ENCODE peak calls at places on chromosomes 4 and X, in nine cellular contexts. One of them, this sample, is unnamed. For H3K36me3 and H3K27me3, the result is how much of the 10 kb centered on the place peaks cover.

GRCh38 chr4:180642732-180643131 is 1600.5 kb upstream of the TENM3 start:
- DNase-seq in CD8-positive, alpha-beta T cell: no peak
- DNase-seq in lung: no peak
- DNase-seq in effector memory CD4-positive, alpha-beta T cell: no peak
- DNase-seq in psoas muscle: no peak
- DNase-seq in CD4-positive, CD25-positive, alpha-beta regulatory T cell: no peak
- DNase-seq in IMR-90: no peak
- DNase-seq in ovary: no peak
- DNase-seq in CD8-positive, alpha-beta memory T cell: no peak
- DNase-seq in this sample: no peak

GRCh38 chr4:106816501-106816900 is 219.6 kb downstream of the DKK2 start:
- DNase-seq in CD8-positive, alpha-beta T cell: no peak
- DNase-seq in lung: no peak
- DNase-seq in effector memory CD4-positive, alpha-beta T cell: no peak
- DNase-seq in psoas muscle: no peak
- DNase-seq in CD4-positive, CD25-positive, alpha-beta regulatory T cell: no peak
- DNase-seq in IMR-90: peak
- DNase-seq in ovary: no peak
- DNase-seq in CD8-positive, alpha-beta memory T cell: no peak
- DNase-seq in this sample: no peak

GRCh38 chr4:67638157-67638556 is 62.8 kb downstream of the UBA6 start:
- DNase-seq in CD8-positive, alpha-beta T cell: no peak
- DNase-seq in lung: no peak
- DNase-seq in effector memory CD4-positive, alpha-beta T cell: no peak
- DNase-seq in psoas muscle: no peak
- DNase-seq in CD4-positive, CD25-positive, alpha-beta regulatory T cell: no peak
- DNase-seq in IMR-90: no peak
- DNase-seq in ovary: no peak
- DNase-seq in CD8-positive, alpha-beta memory T cell: no peak
- DNase-seq in this sample: no peak

GRCh38 chr4:91035276-91035675 is 908.1 kb downstream of the CCSER1 start:
- DNase-seq in CD8-positive, alpha-beta T cell: no peak
- DNase-seq in lung: no peak
- DNase-seq in effector memory CD4-positive, alpha-beta T cell: no peak
- DNase-seq in psoas muscle: no peak
- DNase-seq in CD4-positive, CD25-positive, alpha-beta regulatory T cell: no peak
- DNase-seq in IMR-90: no peak
- DNase-seq in ovary: no peak
- DNase-seq in CD8-positive, alpha-beta memory T cell: no peak
- DNase-seq in this sample: no peak

GRCh38 chr4:10688827-10689226 is 4.3 kb upstream of the CLNK start:
- DNase-seq in CD8-positive, alpha-beta T cell: no peak
- DNase-seq in lung: no peak
- DNase-seq in effector memory CD4-positive, alpha-beta T cell: no peak
- DNase-seq in psoas muscle: no peak
- DNase-seq in CD4-positive, CD25-positive, alpha-beta regulatory T cell: no peak
- DNase-seq in IMR-90: no peak
- DNase-seq in ovary: no peak
- DNase-seq in CD8-positive, alpha-beta memory T cell: no peak
- DNase-seq in this sample: no peak

GRCh38 chr4:170979736-170980135 is 833.5 kb upstream of the GALNTL6 start:
- DNase-seq in CD8-positive, alpha-beta T cell: no peak
- DNase-seq in lung: no peak
- DNase-seq in effector memory CD4-positive, alpha-beta T cell: no peak
- DNase-seq in psoas muscle: no peak
- DNase-seq in CD4-positive, CD25-positive, alpha-beta regulatory T cell: no peak
- DNase-seq in IMR-90: no peak
- DNase-seq in ovary: no peak
- DNase-seq in CD8-positive, alpha-beta memory T cell: no peak
- DNase-seq in this sample: no peak

GRCh38 chr4:129240816-129241215 is 144.9 kb downstream of the C4orf33 start:
- DNase-seq in CD8-positive, alpha-beta T cell: no peak
- DNase-seq in lung: no peak
- DNase-seq in effector memory CD4-positive, alpha-beta T cell: no peak
- DNase-seq in psoas muscle: no peak
- DNase-seq in CD4-positive, CD25-positive, alpha-beta regulatory T cell: no peak
- DNase-seq in IMR-90: no peak
- DNase-seq in ovary: no peak
- DNase-seq in CD8-positive, alpha-beta memory T cell: no peak
- DNase-seq in this sample: no peak

GRCh38 chr4:76559236-76560071 is 124.4 kb downstream of the SHROOM3 start:
- DNase-seq in CD8-positive, alpha-beta T cell: no peak
- DNase-seq in lung: no peak
- DNase-seq in effector memory CD4-positive, alpha-beta T cell: no peak
- DNase-seq in psoas muscle: no peak
- DNase-seq in CD4-positive, CD25-positive, alpha-beta regulatory T cell: no peak
- DNase-seq in IMR-90: no peak
- DNase-seq in ovary: no peak
- DNase-seq in CD8-positive, alpha-beta memory T cell: no peak
- DNase-seq in this sample: no peak

GRCh38 chrX:8748855-8749254 is 16.9 kb upstream of the ANOS1 start:
- DNase-seq in CD8-positive, alpha-beta T cell: no peak
- DNase-seq in lung: no peak
- DNase-seq in effector memory CD4-positive, alpha-beta T cell: no peak
- DNase-seq in psoas muscle: no peak
- DNase-seq in CD4-positive, CD25-positive, alpha-beta regulatory T cell: peak
- DNase-seq in IMR-90: peak
- DNase-seq in ovary: no peak
- DNase-seq in CD8-positive, alpha-beta memory T cell: no peak
- DNase-seq in this sample: no peak

GRCh38 chr4:80461412-80461811 is 125.9 kb downstream of the CFAP299 start:
- DNase-seq in CD8-positive, alpha-beta T cell: no peak
- DNase-seq in lung: no peak
- DNase-seq in effector memory CD4-positive, alpha-beta T cell: no peak
- DNase-seq in psoas muscle: no peak
- DNase-seq in CD4-positive, CD25-positive, alpha-beta regulatory T cell: no peak
- DNase-seq in IMR-90: no peak
- DNase-seq in ovary: no peak
- DNase-seq in CD8-positive, alpha-beta memory T cell: no peak
- DNase-seq in this sample: no peak

GRCh38 chr4:183450108-183450507 is 5.7 kb downstream of the CDKN2AIP start:
- DNase-seq in CD8-positive, alpha-beta T cell: no peak
- DNase-seq in lung: no peak
- DNase-seq in effector memory CD4-positive, alpha-beta T cell: no peak
- DNase-seq in psoas muscle: no peak
- DNase-seq in CD4-positive, CD25-positive, alpha-beta regulatory T cell: no peak
- DNase-seq in IMR-90: no peak
- DNase-seq in ovary: no peak
- DNase-seq in CD8-positive, alpha-beta memory T cell: no peak
- DNase-seq in this sample: no peak
- H3K36me3 ChIP-seq in CD8-positive, alpha-beta T cell: under half
- H3K36me3 ChIP-seq in lung: under half
- H3K36me3 ChIP-seq in effector memory CD4-positive, alpha-beta T cell: under half
- H3K36me3 ChIP-seq in psoas muscle: under half
- H3K36me3 ChIP-seq in CD4-positive, CD25-positive, alpha-beta regulatory T cell: half or more
- H3K36me3 ChIP-seq in IMR-90: under half
- H3K36me3 ChIP-seq in ovary: under half
- H3K36me3 ChIP-seq in CD8-positive, alpha-beta memory T cell: under half
- H3K36me3 ChIP-seq in this sample: under half

DNA sequence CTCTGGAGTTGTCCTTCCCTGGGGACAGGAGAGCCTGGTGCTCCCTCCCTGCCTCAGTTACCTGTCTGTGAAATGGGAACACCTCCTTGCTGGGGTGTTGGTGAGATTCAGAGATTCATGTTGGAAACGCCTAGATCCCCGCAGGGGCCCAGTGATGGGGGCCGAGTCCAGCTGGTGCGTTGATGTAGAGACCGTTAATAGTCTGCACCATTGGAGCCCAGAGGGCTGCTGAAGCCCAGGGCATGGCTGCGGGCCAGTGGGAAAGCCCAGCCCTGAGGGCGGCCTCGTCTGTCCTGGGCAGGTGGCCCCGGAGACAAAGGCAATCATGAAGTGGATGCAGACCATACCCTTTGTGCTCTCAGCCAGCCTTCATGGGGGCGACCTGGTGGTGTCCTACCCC is 14.4 kb downstream of the CPZ start:
- DNase-seq in CD8-positive, alpha-beta T cell: no peak
- DNase-seq in lung: no peak
- DNase-seq in effector memory CD4-positive, alpha-beta T cell: no peak
- DNase-seq in psoas muscle: no peak
- DNase-seq in CD4-positive, CD25-positive, alpha-beta regulatory T cell: no peak
- DNase-seq in IMR-90: no peak
- DNase-seq in ovary: no peak
- DNase-seq in CD8-positive, alpha-beta memory T cell: no peak
- DNase-seq in this sample: no peak
- H3K27me3 ChIP-seq in CD8-positive, alpha-beta T cell: under half
- H3K27me3 ChIP-seq in lung: under half
- H3K27me3 ChIP-seq in effector memory CD4-positive, alpha-beta T cell: under half
- H3K27me3 ChIP-seq in psoas muscle: under half
- H3K27me3 ChIP-seq in CD4-positive, CD25-positive, alpha-beta regulatory T cell: under half
- H3K27me3 ChIP-seq in IMR-90: under half
- H3K27me3 ChIP-seq in ovary: under half
- H3K27me3 ChIP-seq in CD8-positive, alpha-beta memory T cell: under half
- H3K27me3 ChIP-seq in this sample: under half

DNA sequence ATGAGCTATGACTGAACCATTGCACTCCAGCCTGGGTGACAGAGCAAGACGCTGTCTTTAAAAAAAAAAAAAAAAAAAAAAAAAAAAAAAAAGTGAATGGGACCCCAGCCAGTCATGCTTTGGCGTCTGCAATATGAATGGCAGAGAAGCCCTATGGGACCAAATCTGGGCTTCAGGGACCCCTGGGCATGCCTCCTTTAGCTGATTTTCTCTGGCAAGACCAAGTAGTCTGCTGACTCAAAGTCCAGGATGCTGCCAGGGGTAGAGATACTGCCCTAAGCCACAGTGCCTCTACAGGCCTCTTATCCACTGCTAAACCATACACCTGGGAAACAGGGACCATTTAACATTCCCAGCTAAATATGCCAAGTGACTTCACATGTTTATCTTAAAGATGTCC is 6.0 kb downstream of the RPS4X start:
- DNase-seq in CD8-positive, alpha-beta T cell: no peak
- DNase-seq in lung: no peak
- DNase-seq in effector memory CD4-positive, alpha-beta T cell: no peak
- DNase-seq in psoas muscle: no peak
- DNase-seq in CD4-positive, CD25-positive, alpha-beta regulatory T cell: no peak
- DNase-seq in IMR-90: no peak
- DNase-seq in ovary: no peak
- DNase-seq in CD8-positive, alpha-beta memory T cell: no peak
- DNase-seq in this sample: no peak
- H3K36me3 ChIP-seq in CD8-positive, alpha-beta T cell: under half
- H3K36me3 ChIP-seq in lung: under half
- H3K36me3 ChIP-seq in effector memory CD4-positive, alpha-beta T cell: half or more
- H3K36me3 ChIP-seq in psoas muscle: under half
- H3K36me3 ChIP-seq in CD4-positive, CD25-positive, alpha-beta regulatory T cell: half or more
- H3K36me3 ChIP-seq in IMR-90: half or more
- H3K36me3 ChIP-seq in ovary: under half
- H3K36me3 ChIP-seq in CD8-positive, alpha-beta memory T cell: under half
- H3K36me3 ChIP-seq in this sample: under half

GRCh38 chrX:627995-628394 is 2.6 kb upstream of the SHOX start:
- DNase-seq in CD8-positive, alpha-beta T cell: no peak
- DNase-seq in lung: no peak
- DNase-seq in effector memory CD4-positive, alpha-beta T cell: no peak
- DNase-seq in psoas muscle: no peak
- DNase-seq in CD4-positive, CD25-positive, alpha-beta regulatory T cell: no peak
- DNase-seq in IMR-90: no peak
- DNase-seq in ovary: no peak
- DNase-seq in CD8-positive, alpha-beta memory T cell: no peak
- DNase-seq in this sample: no peak
- H3K27me3 ChIP-seq in CD8-positive, alpha-beta T cell: under half
- H3K27me3 ChIP-seq in lung: under half
- H3K27me3 ChIP-seq in effector memory CD4-positive, alpha-beta T cell: under half
- H3K27me3 ChIP-seq in psoas muscle: under half
- H3K27me3 ChIP-seq in CD4-positive, CD25-positive, alpha-beta regulatory T cell: under half
- H3K27me3 ChIP-seq in IMR-90: under half
- H3K27me3 ChIP-seq in ovary: under half
- H3K27me3 ChIP-seq in CD8-positive, alpha-beta memory T cell: under half
- H3K27me3 ChIP-seq in this sample: under half

GRCh38 chrX:1486177-1486576 is 33.5 kb upstream of the ASMTL start:
- DNase-seq in CD8-positive, alpha-beta T cell: peak
- DNase-seq in lung: no peak
- DNase-seq in effector memory CD4-positive, alpha-beta T cell: no peak
- DNase-seq in psoas muscle: no peak
- DNase-seq in CD4-positive, CD25-positive, alpha-beta regulatory T cell: no peak
- DNase-seq in IMR-90: no peak
- DNase-seq in ovary: no peak
- DNase-seq in CD8-positive, alpha-beta memory T cell: no peak
- DNase-seq in this sample: no peak

GRCh38 chrX:1487401-1487800 is 34.7 kb upstream of the ASMTL start:
- DNase-seq in CD8-positive, alpha-beta T cell: peak
- DNase-seq in lung: no peak
- DNase-seq in effector memory CD4-positive, alpha-beta T cell: no peak
- DNase-seq in psoas muscle: no peak
- DNase-seq in CD4-positive, CD25-positive, alpha-beta regulatory T cell: no peak
- DNase-seq in IMR-90: no peak
- DNase-seq in ovary: no peak
- DNase-seq in CD8-positive, alpha-beta memory T cell: no peak
- DNase-seq in this sample: no peak

GRCh38 chrX:1486749-1487361 is 34.1 kb upstream of the ASMTL start:
- DNase-seq in CD8-positive, alpha-beta T cell: peak
- DNase-seq in lung: no peak
- DNase-seq in effector memory CD4-positive, alpha-beta T cell: no peak
- DNase-seq in psoas muscle: peak
- DNase-seq in CD4-positive, CD25-positive, alpha-beta regulatory T cell: no peak
- DNase-seq in IMR-90: no peak
- DNase-seq in ovary: no peak
- DNase-seq in CD8-positive, alpha-beta memory T cell: no peak
- DNase-seq in this sample: no peak

GRCh38 chrX:1488745-1489144 is 36.0 kb upstream of the ASMTL start:
- DNase-seq in CD8-positive, alpha-beta T cell: no peak
- DNase-seq in lung: no peak
- DNase-seq in effector memory CD4-positive, alpha-beta T cell: no peak
- DNase-seq in psoas muscle: no peak
- DNase-seq in CD4-positive, CD25-positive, alpha-beta regulatory T cell: no peak
- DNase-seq in IMR-90: no peak
- DNase-seq in ovary: no peak
- DNase-seq in CD8-positive, alpha-beta memory T cell: no peak
- DNase-seq in this sample: no peak

GRCh38 chrX:1488141-1488540 is 35.4 kb upstream of the ASMTL start:
- DNase-seq in CD8-positive, alpha-beta T cell: peak
- DNase-seq in lung: no peak
- DNase-seq in effector memory CD4-positive, alpha-beta T cell: no peak
- DNase-seq in psoas muscle: no peak
- DNase-seq in CD4-positive, CD25-positive, alpha-beta regulatory T cell: no peak
- DNase-seq in IMR-90: no peak
- DNase-seq in ovary: no peak
- DNase-seq in CD8-positive, alpha-beta memory T cell: no peak
- DNase-seq in this sample: no peak
- H3K36me3 ChIP-seq in CD8-positive, alpha-beta T cell: under half
- H3K36me3 ChIP-seq in lung: under half
- H3K36me3 ChIP-seq in effector memory CD4-positive, alpha-beta T cell: under half
- H3K36me3 ChIP-seq in psoas muscle: under half
- H3K36me3 ChIP-seq in CD4-positive, CD25-positive, alpha-beta regulatory T cell: half or more
- H3K36me3 ChIP-seq in IMR-90: under half
- H3K36me3 ChIP-seq in ovary: under half
- H3K36me3 ChIP-seq in CD8-positive, alpha-beta memory T cell: under half
- H3K36me3 ChIP-seq in this sample: under half

DNA sequence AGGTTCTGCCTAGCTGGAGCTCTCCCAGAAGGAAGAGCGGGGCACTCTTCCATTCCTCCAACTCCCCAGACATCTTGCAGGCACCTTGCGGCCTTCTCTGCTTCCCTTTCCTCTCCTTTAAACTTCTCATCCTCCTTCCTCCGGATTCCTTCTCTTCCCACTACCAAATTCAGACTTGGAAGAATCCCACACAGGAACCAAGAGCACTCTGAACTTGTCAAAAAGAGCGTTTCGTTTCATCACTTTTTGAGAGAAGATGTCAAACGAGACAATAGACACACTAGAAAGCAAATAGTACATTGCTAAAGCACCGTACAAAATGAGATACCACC is 512 bp upstream of the UCP1 start:
- DNase-seq in CD8-positive, alpha-beta T cell: no peak
- DNase-seq in lung: no peak
- DNase-seq in effector memory CD4-positive, alpha-beta T cell: no peak
- DNase-seq in psoas muscle: no peak
- DNase-seq in CD4-positive, CD25-positive, alpha-beta regulatory T cell: no peak
- DNase-seq in IMR-90: no peak
- DNase-seq in ovary: no peak
- DNase-seq in CD8-positive, alpha-beta memory T cell: no peak
- DNase-seq in this sample: no peak
- H3K27me3 ChIP-seq in CD8-positive, alpha-beta T cell: under half
- H3K27me3 ChIP-seq in lung: under half
- H3K27me3 ChIP-seq in effector memory CD4-positive, alpha-beta T cell: under half
- H3K27me3 ChIP-seq in psoas muscle: under half
- H3K27me3 ChIP-seq in CD4-positive, CD25-positive, alpha-beta regulatory T cell: half or more
- H3K27me3 ChIP-seq in IMR-90: half or more
- H3K27me3 ChIP-seq in ovary: under half
- H3K27me3 ChIP-seq in CD8-positive, alpha-beta memory T cell: under half
- H3K27me3 ChIP-seq in this sample: under half